ENCODE peak calls at places on chromosome 14, in four cellular contexts. P, L, Y and S are unnamed samples.

GRCh38 chr14:99441157-99441870 is 39.3 kb downstream of the SETD3 start:
- DNase-seq in P (peak), L (no peak), Y (peak), S (peak)

GRCh38 chr14:22427771-22428228 is 161.2 kb downstream of the DAD1 start:
- DNase-seq in P (no peak), L (peak), Y (peak), S (no peak)

GRCh38 chr14:100896369-100897060 is 7.0 kb downstream of the RTL1 start:
- DNase-seq in P (peak), L (no peak), Y (no peak), S (peak)

GRCh38 chr14:94062344-94062904 is 18.6 kb downstream of the DDX24 start:
- DNase-seq in P (no peak), L (peak), Y (peak), S (no peak)

GRCh38 chr14:33686218-33686617 is 264.7 kb downstream of the EGLN3 start:
- DNase-seq in P (no peak), L (peak), Y (no peak), S (no peak)

GRCh38 chr14:104436047-104436531 is 143.5 kb upstream of the C14orf180 start:
- DNase-seq in P (peak), L (no peak), Y (peak), S (peak)

GRCh38 chr14:21978184-21978998 is 304.8 kb upstream of the OR4E1 start:
- DNase-seq in P (peak), L (peak), Y (peak), S (peak)

GRCh38 chr14:71166434-71166833 is 259.2 kb downstream of the PCNX1 start:
- DNase-seq in P (no peak), L (peak), Y (no peak), S (no peak)

GRCh38 chr14:52078093-52078492 is 9.2 kb upstream of the NID2 start:
- DNase-seq in P (no peak), L (peak), Y (no peak), S (no peak)

GRCh38 chr14:37625597-37626595 is 30.5 kb downstream of the TTC6 start:
- DNase-seq in P (no peak), L (peak), Y (peak), S (no peak)

GRCh38 chr14:51929920-51930682 is 59.2 kb upstream of the RTRAF start:
- DNase-seq in P (no peak), L (peak), Y (no peak), S (no peak)

GRCh38 chr14:100467046-100467750 is 120.0 kb downstream of the BEGAIN start:
- DNase-seq in P (no peak), L (no peak), Y (no peak), S (no peak)

GRCh38 chr14:22095845-22096510 is 422.4 kb upstream of the OR4E1 start:
- DNase-seq in P (no peak), L (no peak), Y (no peak), S (no peak)

GRCh38 chr14:58327019-58327418 is 28.7 kb downstream of the ARID4A start:
- DNase-seq in P (no peak), L (no peak), Y (no peak), S (no peak)

GRCh38 chr14:88281447-88281846 is 41.6 kb downstream of the KCNK10 start:
- DNase-seq in P (no peak), L (peak), Y (no peak), S (no peak)

GRCh38 chr14:104111301-104112112 is 26.0 kb downstream of the ASPG start:
- DNase-seq in P (peak), L (no peak), Y (no peak), S (no peak)

GRCh38 chr14:73696466-73697390 is 17.5 kb downstream of the PNMA1 start:
- DNase-seq in P (no peak), L (peak), Y (no peak), S (no peak)

GRCh38 chr14:51825926-51826325 is 34.5 kb upstream of the GNG2 start:
- DNase-seq in P (no peak), L (no peak), Y (no peak), S (no peak)

GRCh38 chr14:63454863-63455622 is 88.1 kb downstream of the PPP2R5E start:
- DNase-seq in P (no peak), L (peak), Y (no peak), S (no peak)

GRCh38 chr14:64388533-64389243 is 535 bp downstream of the MTHFD1 start:
- DNase-seq in P (no peak), L (peak), Y (peak), S (no peak)

GRCh38 chr14:88503754-88504406 is 50.9 kb downstream of the PTPN21 start:
- DNase-seq in P (no peak), L (no peak), Y (no peak), S (no peak)

GRCh38 chr14:94485944-94486841 is 10.2 kb upstream of the SERPINA9 start:
- DNase-seq in P (peak), L (peak), Y (peak), S (peak)

GRCh38 chr14:94584591-94585280 is 3.5 kb downstream of the SERPINA5 start:
- DNase-seq in P (no peak), L (no peak), Y (peak), S (no peak)

GRCh38 chr14:40164083-40164482 is 731.9 kb upstream of the FBXO33 start:
- DNase-seq in P (no peak), L (no peak), Y (no peak), S (no peak)

GRCh38 chr14:83356080-83356479 is 1822.4 kb upstream of the SEL1L start:
- DNase-seq in P (no peak), L (no peak), Y (no peak), S (no peak)

GRCh38 chr14:85607571-85608219 is 77.8 kb downstream of the FLRT2 start:
- DNase-seq in P (no peak), L (peak), Y (no peak), S (no peak)

GRCh38 chr14:73467377-73467776 is 9.0 kb upstream of the NUMB start:
- DNase-seq in P (no peak), L (peak), Y (no peak), S (no peak)

GRCh38 chr14:71324767-71325272 is 417.6 kb downstream of the PCNX1 start:
- DNase-seq in P (no peak), L (peak), Y (peak), S (peak)

GRCh38 chr14:21185506-21185905 is 29.6 kb upstream of the OR5AU1 start:
- DNase-seq in P (no peak), L (no peak), Y (no peak), S (no peak)

GRCh38 chr14:99258884-99259283 is 13.1 kb downstream of the BCL11B start:
- DNase-seq in P (no peak), L (no peak), Y (no peak), S (no peak)

GRCh38 chr14:99063620-99064225 is 208.3 kb downstream of the BCL11B start:
- DNase-seq in P (peak), L (no peak), Y (no peak), S (peak)

GRCh38 chr14:83706555-83706954 is 1823.4 kb upstream of the FLRT2 start:
- DNase-seq in P (peak), L (peak), Y (peak), S (peak)

GRCh38 chr14:77124345-77125274 is 17.0 kb downstream of the ZDHHC22 start:
- DNase-seq in P (peak), L (peak), Y (peak), S (peak)

GRCh38 chr14:78022059-78022458 is 148.1 kb upstream of the NRXN3 start:
- DNase-seq in P (peak), L (peak), Y (peak), S (peak)

GRCh38 chr14:36583242-36584166 is 1.1 kb upstream of the NKX2-8 start:
- DNase-seq in P (peak), L (no peak), Y (peak), S (peak)

GRCh38 chr14:69483765-69484443 is 624 bp upstream of the PLEKHD1 start:
- DNase-seq in P (no peak), L (peak), Y (peak), S (peak)

GRCh38 chr14:67417633-67418032 is 5.7 kb upstream of the PLEK2 start:
- DNase-seq in P (no peak), L (peak), Y (no peak), S (no peak)

GRCh38 chr14:93537962-93538361 is 107.2 kb downstream of the UNC79 start:
- DNase-seq in P (peak), L (no peak), Y (no peak), S (no peak)

GRCh38 chr14:24369463-24369862 is 1.5 kb downstream of the NFATC4 start:
- DNase-seq in P (no peak), L (no peak), Y (no peak), S (no peak)

GRCh38 chr14:24369907-24370687 is 2.1 kb downstream of the NFATC4 start:
- DNase-seq in P (no peak), L (no peak), Y (no peak), S (no peak)

GRCh38 chr14:24367506-24368214 is at the start of gene NFATC4:
- DNase-seq in P (peak), L (peak), Y (peak), S (peak)

GRCh38 chr14:24368215-24368561 is 204 bp downstream of the NFATC4 start:
- DNase-seq in P (peak), L (no peak), Y (no peak), S (peak)

GRCh38 chr14:24368562-24369252 is 723 bp downstream of the NFATC4 start:
- DNase-seq in P (peak), L (peak), Y (peak), S (peak)
- H3K4me2 ChIP-seq in P (peak), L (peak), Y (peak), S (peak)

GRCh38 chr14:96252323-96253052 is 3.5 kb upstream of the BDKRB1 start:
- DNase-seq in P (no peak), L (no peak), Y (no peak), S (no peak)
- H2BK15ac ChIP-seq in P (no peak), L (peak), Y (no peak), S (no peak)

GRCh38 chr14:90698379-90698869 is 117.8 kb downstream of the TTC7B start:
- DNase-seq in P (no peak), L (peak), Y (peak), S (no peak)

GRCh38 chr14:90699016-90699415 is 117.2 kb downstream of the TTC7B start:
- DNase-seq in P (no peak), L (no peak), Y (no peak), S (no peak)

GRCh38 chr14:90696728-90697127 is 119.5 kb downstream of the TTC7B start:
- DNase-seq in P (no peak), L (no peak), Y (no peak), S (no peak)

GRCh38 chr14:90697146-90697545 is 119.1 kb downstream of the TTC7B start:
- DNase-seq in P (no peak), L (no peak), Y (no peak), S (no peak)

GRCh38 chr14:90697577-90698206 is 118.5 kb downstream of the TTC7B start:
- DNase-seq in P (peak), L (peak), Y (peak), S (peak)
- H2AK5ac ChIP-seq in P (no peak), L (no peak), Y (no peak), S (no peak)

GRCh38 chr14:74960702-74961101 is 5.3 kb upstream of the PGF start:
- DNase-seq in P (no peak), L (no peak), Y (no peak), S (no peak)

GRCh38 chr14:74962059-74962458 is 6.7 kb upstream of the PGF start:
- DNase-seq in P (no peak), L (no peak), Y (no peak), S (no peak)

GRCh38 chr14:74962493-74962892 is 7.1 kb upstream of the PGF start:
- DNase-seq in P (no peak), L (no peak), Y (no peak), S (no peak)

GRCh38 chr14:74959596-74960180 is 4.3 kb upstream of the PGF start:
- DNase-seq in P (no peak), L (no peak), Y (no peak), S (no peak)

GRCh38 chr14:74961238-74961911 is 6.0 kb upstream of the PGF start:
- DNase-seq in P (no peak), L (no peak), Y (no peak), S (no peak)
- H3K4me2 ChIP-seq in P (no peak), L (no peak), Y (no peak), S (no peak)

DNA sequence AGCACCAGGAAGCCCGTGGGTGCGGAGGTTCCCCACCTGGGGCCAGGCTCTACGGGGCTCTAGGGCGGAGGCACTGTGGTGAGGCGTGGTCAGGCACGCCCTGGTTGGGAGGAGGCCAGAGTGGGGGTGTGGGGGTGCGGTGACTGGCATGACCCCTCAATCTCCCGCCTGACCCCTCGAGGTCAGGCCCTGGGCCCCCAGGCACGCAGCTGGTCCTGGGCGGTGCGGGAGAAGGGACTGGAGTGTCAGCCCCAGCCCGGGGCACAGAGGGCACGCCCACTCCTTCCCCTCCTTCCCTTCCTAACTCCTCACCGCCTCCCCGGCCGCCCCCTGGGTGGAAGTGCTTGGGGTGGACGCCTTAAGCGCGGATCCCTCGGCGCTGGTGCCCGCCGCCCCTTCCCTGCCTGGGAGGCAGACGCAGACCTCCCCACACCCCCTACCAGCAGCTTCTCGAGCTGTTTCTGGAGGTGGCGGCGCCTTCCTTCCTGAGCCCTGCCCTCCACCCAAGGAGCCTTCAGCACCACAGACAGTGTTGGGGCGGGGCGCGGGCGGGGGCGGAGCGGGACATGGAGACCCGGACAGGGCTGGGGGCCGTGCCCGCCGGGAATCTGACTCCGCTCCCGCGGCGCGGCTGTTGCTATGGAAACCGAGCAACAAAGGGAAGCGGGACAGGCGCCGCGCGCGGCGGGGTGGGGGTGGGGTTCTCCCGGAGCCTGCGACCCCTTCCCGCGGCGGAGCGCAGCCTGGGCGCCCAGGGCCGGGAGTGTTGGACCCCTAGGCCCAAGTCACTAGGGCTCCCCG is 744 bp upstream of the CRIP2 start:
- DNase-seq in P (peak), L (peak), Y (peak), S (peak)
- H2BK15ac ChIP-seq in P (no peak), L (no peak), Y (no peak), S (no peak)

DNA sequence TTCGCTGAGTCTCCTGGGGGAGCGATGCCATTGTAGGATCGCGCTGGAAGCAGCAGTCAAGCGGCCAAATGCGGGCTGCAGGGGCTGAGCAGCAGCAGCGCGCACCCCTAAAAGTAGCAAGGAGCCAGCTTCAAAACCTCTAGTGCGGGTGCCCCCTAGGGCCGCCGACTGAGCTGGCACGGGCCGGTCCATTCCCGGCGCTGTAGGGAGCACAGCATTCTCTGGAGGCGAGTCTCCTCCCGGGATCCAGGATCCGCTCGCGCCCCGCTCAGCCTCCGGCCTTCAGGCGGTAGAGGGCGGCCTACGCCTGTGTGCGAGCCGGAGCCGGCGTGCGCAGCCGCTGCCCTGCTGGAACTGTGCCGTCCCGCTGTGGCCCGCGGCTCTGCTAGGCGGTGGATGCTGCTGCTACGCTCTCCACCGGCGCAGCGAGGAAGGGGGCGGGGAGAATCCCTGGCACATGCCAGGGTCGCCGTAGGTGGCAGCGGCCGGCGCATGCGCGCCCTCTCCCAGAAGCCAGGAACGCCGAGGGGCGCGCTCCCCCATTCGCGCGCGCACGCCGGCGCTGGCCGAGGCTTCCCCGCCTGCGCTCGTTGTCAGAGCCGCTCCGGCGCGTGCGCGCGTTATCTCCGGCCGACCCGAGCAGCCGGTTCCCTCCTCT is at the start of gene FUT8:
- DNase-seq in P (peak), L (peak), Y (peak), S (peak)
- H2AK5ac ChIP-seq in P (no peak), L (no peak), Y (no peak), S (no peak)